ENCODE peak calls at places on chromosome 19, in six cellular contexts. W, Z, U, K, X and R are unnamed samples.
A peak's percentile ranks its signal among the peaks of the same experiment; 100 is the strongest.

GRCh38 chr19:29004796-29005195 is 208.2 kb downstream of the UQCRFS1 start:
- DNase-seq in X (no peak), U (no peak), Z (no peak), K (no peak), W (no peak), R (no peak)

GRCh38 chr19:9823816-9824215 is 3.9 kb upstream of the UBL5 start:
- DNase-seq in K (no peak), Z (no peak), X (no peak), W (no peak), U (no peak), R (no peak)

GRCh38 chr19:3224346-3225325 is at the start of gene CELF5:
- DNase-seq in Z (no peak), U (peak; percentile 60), W (peak; percentile 62), X (no peak), K (no peak), R (no peak)

GRCh38 chr19:17296278-17296677 is 6.9 kb downstream of the ABHD8 start:
- DNase-seq in U (no peak), K (no peak), Z (no peak), W (no peak), X (no peak), R (no peak)

GRCh38 chr19:4322942-4323665 is 15.5 kb downstream of the STAP2 start:
- DNase-seq in Z (no peak), U (no peak), X (no peak), K (no peak), W (peak; percentile 59), R (no peak)

GRCh38 chr19:491146-491741 is 5.0 kb upstream of the MADCAM1 start:
- DNase-seq in X (no peak), U (peak; percentile 58), Z (no peak), K (no peak), W (peak; percentile 35), R (no peak)

GRCh38 chr19:10683064-10683426 is 18.2 kb upstream of the QTRT1 start:
- DNase-seq in W (no peak), K (no peak), Z (no peak), U (no peak), X (no peak), R (no peak)

GRCh38 chr19:5828661-5829566 is 10.6 kb downstream of the FUT6 start:
- DNase-seq in Z (no peak), U (peak; percentile 63), K (no peak), X (no peak), W (no peak), R (no peak)

GRCh38 chr19:29001922-29002247 is 211.1 kb downstream of the UQCRFS1 start:
- DNase-seq in U (no peak), Z (no peak), W (no peak), X (no peak), K (no peak), R (no peak)

GRCh38 chr19:38155453-38155852 is 68.6 kb downstream of the DPF1 start:
- DNase-seq in W (no peak), K (no peak), Z (no peak), X (no peak), U (no peak), R (no peak)

GRCh38 chr19:1518471-1518870 is 5.4 kb upstream of the PLK5 start:
- DNase-seq in W (no peak), X (no peak), Z (no peak), K (no peak), U (no peak), R (no peak)

GRCh38 chr19:46739290-46739771 is 6.5 kb upstream of the FKRP start:
- DNase-seq in W (peak; percentile 40), Z (no peak), K (no peak), X (no peak), U (no peak), R (no peak)

GRCh38 chr19:1789282-1790020 is 22.6 kb downstream of the ATP8B3 start:
- DNase-seq in U (no peak), X (no peak), W (no peak), K (no peak), Z (no peak), R (no peak)

GRCh38 chr19:2998642-2999041 is 21.3 kb downstream of the TLE6 start:
- DNase-seq in K (no peak), U (no peak), X (no peak), Z (no peak), W (no peak), R (no peak)

GRCh38 chr19:19064811-19065745 is 1.3 kb downstream of the SLC25A42 start:
- DNase-seq in U (peak; percentile 50), X (no peak), K (no peak), Z (no peak), W (no peak), R (no peak)

GRCh38 chr19:36378625-36379509 is at the start of gene ZFP14:
- DNase-seq in Z (peak; percentile 65), W (peak; percentile 93), K (peak; percentile 82), X (peak; percentile 67), U (peak; percentile 94), R (peak; percentile 74)

GRCh38 chr19:35019144-35019543 is 11.1 kb upstream of the SCN1B start:
- DNase-seq in W (no peak), Z (no peak), X (no peak), U (no peak), K (no peak), R (no peak)

GRCh38 chr19:20287070-20287469 is 120.1 kb downstream of the ZNF486 start:
- DNase-seq in Z (no peak), W (no peak), K (no peak), U (no peak), X (no peak), R (no peak)

GRCh38 chr19:19551862-19552192 is 13.8 kb downstream of the CILP2 start:
- DNase-seq in Z (no peak), U (no peak), W (no peak), X (no peak), K (no peak), R (peak; percentile 40)

GRCh38 chr19:50710094-50710493 is 9.5 kb downstream of the SHANK1 start:
- DNase-seq in Z (no peak), U (no peak), W (no peak), X (no peak), K (no peak), R (no peak)
- TF ChIP-seq CTCF in Z (no peak), U (no peak), W (no peak), X (peak; percentile 31), K (peak; percentile 42), R (no peak)

GRCh38 chr19:21566073-21566472 is 60.7 kb downstream of the ZNF429 start:
- DNase-seq in X (no peak), U (no peak), K (no peak), Z (no peak), W (no peak), R (no peak)

GRCh38 chr19:21574607-21575006 is 69.2 kb downstream of the ZNF429 start:
- DNase-seq in Z (no peak), X (no peak), U (no peak), K (no peak), W (no peak), R (no peak)

GRCh38 chr19:21569497-21569870 is 64.1 kb downstream of the ZNF429 start:
- DNase-seq in U (no peak), K (no peak), X (no peak), Z (no peak), W (peak; percentile 68), R (no peak)

GRCh38 chr19:21571316-21571715 is 65.9 kb downstream of the ZNF429 start:
- DNase-seq in W (no peak), K (no peak), U (no peak), Z (no peak), X (no peak), R (no peak)

GRCh38 chr19:21568816-21569496 is 63.6 kb downstream of the ZNF429 start:
- DNase-seq in Z (peak; percentile 25), X (peak; percentile 52), W (peak; percentile 92), K (no peak), U (no peak), R (peak; percentile 31)
- H3K4me3 ChIP-seq in Z (peak overlapping the region; percentile 27), X (peak overlapping the region; percentile 42), W (peak overlapping the region; percentile 36), K (no peak overlapping the region), U (no peak overlapping the region), R (peak overlapping the region; percentile 22)

GRCh38 chr19:49020342-49020741 is 3.5 kb upstream of the LHB start:
- DNase-seq in X (no peak), K (no peak), Z (no peak), U (no peak), W (no peak), R (no peak)

GRCh38 chr19:49020931-49021895 is 2.9 kb downstream of the CGB3 start:
- DNase-seq in U (peak; percentile 54), X (no peak), K (no peak), W (no peak), Z (no peak), R (no peak)

GRCh38 chr19:49017666-49018351 is 918 bp upstream of the LHB start:
- DNase-seq in W (peak; percentile 54), X (no peak), U (peak; percentile 73), Z (no peak), K (no peak), R (no peak)

GRCh38 chr19:49017041-49017665 is at the start of gene LHB:
- DNase-seq in U (no peak), W (no peak), Z (no peak), X (no peak), K (no peak), R (no peak)

GRCh38 chr19:49019242-49019932 is 2.5 kb upstream of the LHB start:
- DNase-seq in X (no peak), W (peak; percentile 68), Z (no peak), K (peak; percentile 29), U (peak; percentile 56), R (no peak)
- TF ChIP-seq CTCF in X (no peak), W (no peak), Z (peak; percentile 31), K (peak; percentile 58), U (peak; percentile 37), R (peak; percentile 9)

GRCh38 chr19:56400485-56400884 is 3.6 kb upstream of the ZNF583 start:
- DNase-seq in X (no peak), W (no peak), K (no peak), Z (no peak), U (no peak), R (no peak)

GRCh38 chr19:56403764-56404704 is at the start of gene ZNF583:
- DNase-seq in K (peak; percentile 57), W (peak; percentile 98), U (peak; percentile 39), X (peak; percentile 88), Z (peak; percentile 76), R (peak; percentile 95)

GRCh38 chr19:56404705-56405056 is 549 bp downstream of the ZNF583 start:
- DNase-seq in K (no peak), X (no peak), U (no peak), Z (no peak), W (no peak), R (no peak)

GRCh38 chr19:56405062-56405461 is 930 bp downstream of the ZNF583 start:
- DNase-seq in K (no peak), W (no peak), X (no peak), U (no peak), Z (no peak), R (no peak)

DNA sequence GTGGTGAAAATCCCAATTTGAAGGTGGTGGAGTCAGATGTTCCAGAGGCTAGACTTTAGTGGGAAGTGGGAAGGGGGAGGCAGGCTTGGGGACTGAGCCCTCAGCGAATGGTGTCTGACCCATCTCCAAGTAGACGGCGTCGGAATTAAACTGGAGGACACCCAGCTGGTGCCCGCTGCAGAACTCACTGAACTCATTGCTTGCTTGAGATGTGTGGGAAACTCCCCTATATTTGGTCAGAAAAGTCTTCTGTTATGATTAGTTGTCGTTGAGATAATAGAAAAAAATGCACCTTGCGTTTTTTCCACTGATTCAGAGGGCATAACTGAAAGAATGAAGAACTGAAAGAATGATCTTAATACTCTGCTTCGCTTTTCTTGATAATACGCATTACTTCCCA is 871 bp upstream of the ZNF583 start:
- DNase-seq in W (peak; percentile 29), X (no peak), Z (no peak), K (no peak), U (no peak), R (no peak)
- H3K4me3 ChIP-seq in W (peak overlapping the region; percentile 74), X (peak overlapping the region; percentile 85), Z (peak overlapping the region; percentile 81), K (peak overlapping the region; percentile 95), U (peak overlapping the region; percentile 67), R (peak overlapping the region; percentile 84)